ENCODE peak calls at places on chromosomes 7 and 10, in four cellular contexts. L is CD8-positive, alpha-beta T cell; K is BJ; I is spleen. H is an unnamed sample.

GRCh38 chr10:113023017-113023416 is 73.0 kb downstream of the TCF7L2 start:
- DNase-seq in K (no peak), I (no peak), L (no peak), H (no peak)

GRCh38 chr7:27453702-27454405 is 208.8 kb downstream of the HIBADH start:
- DNase-seq in I (no peak), L (no peak), K (no peak), H (no peak)

GRCh38 chr10:29479081-29479917 is 155.5 kb downstream of the SVIL start:
- DNase-seq in I (no peak), L (no peak), K (no peak), H (no peak)

GRCh38 chr7:42338231-42339222 is 101.5 kb upstream of the GLI3 start:
- DNase-seq in K (peak; percentile 98), I (no peak), L (no peak), H (no peak)

GRCh38 chr7:3235322-3235721 is 65.7 kb upstream of the SDK1 start:
- DNase-seq in L (no peak), K (no peak), I (no peak), H (no peak)

GRCh38 chr10:82813856-82814255 is 938.9 kb downstream of the NRG3 start:
- DNase-seq in L (no peak), K (no peak), I (no peak), H (no peak)

GRCh38 chr7:84193787-84194186 is 802 bp downstream of the SEMA3A start:
- DNase-seq in I (no peak), K (no peak), L (no peak), H (no peak)

GRCh38 chr7:71155236-71155635 is 23.3 kb downstream of the GALNT17 start:
- DNase-seq in I (no peak), L (no peak), K (no peak), H (no peak)

GRCh38 chr7:1567082-1567771 is 2.6 kb downstream of the PSMG3 start:
- DNase-seq in L (no peak), I (no peak), K (no peak), H (no peak)

GRCh38 chr7:29019275-29019820 is 61.2 kb upstream of the TRIL start:
- DNase-seq in I (no peak), K (no peak), L (no peak), H (no peak)

GRCh38 chr7:30977896-30978564 is 14.3 kb downstream of the GHRHR start:
- DNase-seq in I (no peak), L (no peak), K (no peak), H (peak; percentile 22)

GRCh38 chr10:49115015-49115795 is at the start of gene VSTM4:
- DNase-seq in I (no peak), K (no peak), L (no peak), H (peak; percentile 50)
- TF ChIP-seq CTCF in I (peak; percentile 9), K (no peak), L (no peak), H (no peak)

GRCh38 chr7:46360811-46361210 is 439.7 kb upstream of the IGFBP3 start:
- DNase-seq in K (no peak), I (no peak), L (no peak), H (no peak)
- TF ChIP-seq CTCF in K (no peak), I (no peak), L (no peak), H (no peak)

GRCh38 chr10:133275683-133276092 is 980 bp downstream of the ADAM8 start:
- DNase-seq in L (peak; percentile 58), I (no peak), K (no peak), H (no peak)
- TF ChIP-seq CTCF in L (no peak), I (peak; percentile 20), K (no peak), H (no peak)

GRCh38 chr10:70759769-70760168 is 25.4 kb downstream of the TBATA start:
- DNase-seq in K (no peak), I (peak; percentile 73), L (no peak), H (no peak)
- TF ChIP-seq CTCF in K (no peak), I (no peak), L (no peak), H (no peak)

GRCh38 chr10:73229567-73229966 is 17.5 kb downstream of the DNAJC9 start:
- DNase-seq in L (no peak), K (no peak), I (no peak), H (no peak)

GRCh38 chr10:73228247-73228646 is 18.8 kb downstream of the DNAJC9 start:
- DNase-seq in K (no peak), I (no peak), L (no peak), H (no peak)

GRCh38 chr10:73234695-73235094 is 12.4 kb downstream of the DNAJC9 start:
- DNase-seq in I (no peak), L (no peak), K (no peak), H (no peak)

GRCh38 chr10:73233883-73234282 is 13.2 kb downstream of the DNAJC9 start:
- DNase-seq in I (no peak), L (no peak), K (no peak), H (no peak)

DNA sequence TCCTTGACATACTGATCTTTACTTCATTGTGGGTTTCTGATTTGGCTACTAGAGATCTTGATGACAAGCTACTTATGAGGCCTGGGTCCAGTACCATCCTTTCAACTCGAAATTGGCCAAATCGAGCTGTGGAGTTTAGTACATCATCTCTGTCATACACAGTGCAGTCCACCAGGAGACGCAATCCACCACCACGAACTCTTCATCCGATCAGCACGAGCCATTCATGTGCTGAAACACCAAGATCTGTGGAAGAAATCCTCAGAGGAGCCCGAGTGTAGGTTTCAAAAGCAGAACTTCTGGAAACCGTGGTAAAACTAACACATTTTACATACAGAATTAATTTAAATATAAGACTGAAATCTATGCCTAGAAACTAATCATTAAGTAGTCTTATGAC is 14.2 kb downstream of the DNAJC9 start:
- DNase-seq in I (no peak), L (no peak), K (no peak), H (no peak)
- TF ChIP-seq CTCF in I (no peak), L (no peak), K (no peak), H (peak; percentile 40)

GRCh38 chr10:131242007-131242406 is 69.5 kb downstream of the TCERG1L start:
- DNase-seq in I (peak; percentile 57), L (no peak), K (no peak), H (peak; percentile 58)
- TF ChIP-seq CTCF in I (peak; percentile 25), L (no peak), K (no peak), H (peak; percentile 70)

GRCh38 chr10:132222726-132223125 is 36.0 kb downstream of the DPYSL4 start:
- DNase-seq in I (no peak), K (no peak), L (no peak), H (no peak)

GRCh38 chr10:132223156-132223590 is 36.4 kb downstream of the DPYSL4 start:
- DNase-seq in L (peak; percentile 54), K (peak; percentile 11), I (peak; percentile 91), H (peak; percentile 77)

GRCh38 chr10:132220061-132220460 is 33.3 kb downstream of the DPYSL4 start:
- DNase-seq in K (no peak), I (no peak), L (no peak), H (no peak)

GRCh38 chr10:132223611-132224342 is 37.0 kb downstream of the DPYSL4 start:
- DNase-seq in K (no peak), I (no peak), L (no peak), H (no peak)

DNA sequence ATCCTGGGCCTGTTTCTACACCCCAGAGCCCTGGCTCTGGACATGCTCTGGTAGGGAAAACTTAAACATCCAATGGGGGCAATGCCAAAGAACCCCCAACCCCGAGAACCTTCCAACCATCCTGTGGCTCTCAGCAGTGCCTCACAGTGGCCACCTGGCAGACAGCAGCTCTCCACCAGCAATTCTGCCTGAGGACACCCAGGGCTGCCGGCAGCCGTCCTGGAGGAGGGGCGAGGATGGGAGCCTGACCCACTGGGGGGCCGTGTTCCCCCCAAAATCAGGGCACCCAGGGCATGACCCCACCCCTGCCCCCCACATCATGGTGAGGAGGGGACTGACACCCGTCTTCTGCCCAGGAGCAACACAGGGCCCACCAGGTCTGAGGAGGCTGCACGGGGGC is 32.7 kb downstream of the DPYSL4 start:
- DNase-seq in L (no peak), K (no peak), I (no peak), H (no peak)
- TF ChIP-seq CTCF in L (no peak), K (peak; percentile 28), I (no peak), H (peak; percentile 18)

DNA sequence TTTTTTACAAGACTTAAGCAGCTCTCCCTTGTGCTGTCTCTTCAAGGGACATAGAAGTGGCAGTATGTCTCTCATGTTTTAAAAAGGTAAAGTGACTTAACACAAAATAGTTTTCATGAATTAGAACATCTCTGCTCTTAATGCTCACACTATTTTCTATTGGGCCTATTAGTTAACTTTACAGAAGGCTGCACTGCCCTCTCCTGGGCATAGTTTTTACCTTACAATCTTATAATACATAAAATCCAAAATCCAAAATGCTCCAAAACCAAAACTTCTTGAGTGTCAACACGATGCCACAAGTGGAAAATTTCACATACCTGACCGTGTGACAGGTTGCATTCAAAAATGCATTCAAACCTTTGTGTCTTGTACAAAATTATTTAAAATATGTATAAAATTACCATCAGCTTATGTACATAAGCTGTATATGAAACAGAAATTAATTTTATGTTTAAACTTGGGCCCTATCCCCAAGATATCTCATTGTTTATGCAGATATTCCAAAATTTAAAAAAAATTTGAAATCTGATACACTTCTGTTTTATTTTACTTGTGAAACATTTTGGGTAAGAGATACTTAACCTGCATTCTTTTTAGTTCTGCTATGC is 25.8 kb downstream of the TES start:
- DNase-seq in K (no peak), I (no peak), L (peak; percentile 67), H (peak; percentile 33)
- TF ChIP-seq CTCF in K (peak; percentile 51), I (peak; percentile 60), L (peak; percentile 87), H (peak; percentile 77)

H was measured in neural crest cell.